ENCODE peak calls at places on chromosomes 5 and 9, in seven cellular contexts. Y is right cardiac atrium, R is aorta, V is mammary epithelial cell, P is H1, J is PC-9, A is A549. T is an unnamed sample.

GRCh38 chr9:7366121-7366520 is 433.5 kb downstream of the DMAC1 start:
- DNase-seq in V (no peak), R (no peak), P (no peak), J (no peak), Y (no peak), A (no peak), T (no peak)

GRCh38 chr9:112175796-112176315 is 759 bp upstream of the SUSD1 start:
- DNase-seq in Y (no peak), A (peak; percentile 30), P (no peak), V (no peak), J (no peak), R (no peak), T (no peak)

GRCh38 chr5:137191179-137191578 is 307.9 kb downstream of the SPOCK1 start:
- DNase-seq in J (no peak), V (no peak), Y (no peak), P (no peak), A (no peak), R (no peak), T (no peak)

GRCh38 chr5:54470191-54470590 is 14.7 kb downstream of the HSPB3 start:
- DNase-seq in Y (no peak), J (no peak), A (no peak), V (no peak), P (no peak), R (no peak), T (no peak)

GRCh38 chr5:42241636-42242035 is 181.6 kb upstream of the GHR start:
- DNase-seq in A (no peak), J (no peak), R (no peak), Y (no peak), V (no peak), P (no peak), T (no peak)

GRCh38 chr5:179959627-179960026 is 51.9 kb upstream of the TBC1D9B start:
- DNase-seq in V (no peak), A (no peak), J (no peak), R (no peak), P (no peak), Y (no peak), T (no peak)

GRCh38 chr9:109149722-109150121 is 17.3 kb downstream of the FRRS1L start:
- DNase-seq in V (no peak), A (no peak), P (no peak), Y (no peak), J (no peak), R (no peak), T (no peak)

GRCh38 chr9:114799925-114800324 is 5.9 kb downstream of the TNFSF15 start:
- DNase-seq in J (no peak), V (no peak), R (no peak), P (no peak), A (no peak), Y (no peak), T (no peak)

GRCh38 chr5:140480310-140481014 is 67.0 kb upstream of the EIF4EBP3 start:
- DNase-seq in J (no peak), V (no peak), P (no peak), Y (no peak), R (no peak), A (no peak), T (no peak)

GRCh38 chr9:14437336-14438231 is 123.6 kb upstream of the NFIB start:
- DNase-seq in R (no peak), P (no peak), A (no peak), Y (peak; percentile 72), J (no peak), V (no peak), T (no peak)

GRCh38 chr5:68745459-68745858 is 348.4 kb upstream of the SLC30A5 start:
- DNase-seq in J (peak; percentile 10), Y (no peak), R (no peak), P (no peak), A (peak; percentile 17), V (no peak), T (no peak)

GRCh38 chr5:134541736-134542376 is 16.4 kb downstream of the JADE2 start:
- DNase-seq in R (peak; percentile 83), A (no peak), Y (peak; percentile 88), J (no peak), V (no peak), P (no peak), T (no peak)

GRCh38 chr5:173456751-173457171 is 128.5 kb upstream of the STC2 start:
- DNase-seq in J (peak; percentile 43), A (no peak), P (no peak), R (no peak), Y (no peak), V (peak; percentile 16), T (peak; percentile 53)

GRCh38 chr5:169270827-169271226 is 30.1 kb downstream of the SLIT3 start:
- DNase-seq in J (no peak), Y (no peak), R (no peak), P (no peak), A (peak; percentile 26), V (no peak), T (no peak)

GRCh38 chr5:138469540-138470321 is 4.5 kb downstream of the EGR1 start:
- DNase-seq in R (peak; percentile 91), P (peak; percentile 31), J (peak; percentile 50), A (peak; percentile 94), Y (no peak), V (peak; percentile 53), T (peak; percentile 49)

GRCh38 chr9:129330711-129331279 is 152.7 kb upstream of the IER5L start:
- DNase-seq in P (no peak), A (peak; percentile 85), J (no peak), Y (no peak), R (no peak), V (no peak), T (no peak)

GRCh38 chr9:86598411-86599239 is 244.4 kb upstream of the TUT7 start:
- DNase-seq in R (no peak), Y (no peak), A (no peak), J (no peak), V (no peak), P (no peak), T (no peak)

GRCh38 chr9:133763272-133764183 is 25.4 kb upstream of the SARDH start:
- DNase-seq in R (peak; percentile 69), P (no peak), J (no peak), V (no peak), A (no peak), Y (peak; percentile 39), T (no peak)

GRCh38 chr5:6470672-6471071 is 22.0 kb downstream of the UBE2QL1 start:
- DNase-seq in P (no peak), J (no peak), A (no peak), Y (no peak), V (no peak), R (no peak), T (no peak)

GRCh38 chr5:171888051-171888481 is 102.4 kb downstream of the SMIM23 start:
- DNase-seq in R (no peak), A (no peak), V (no peak), Y (no peak), J (no peak), P (no peak), T (no peak)
- H3K4me1 ChIP-seq in R (no peaks in the 10 kb centered on the region), A (no peaks in the 10 kb centered on the region), V (no peaks in the 10 kb centered on the region), Y (peaks cover 1% of the 10 kb centered on the region), J (no peaks in the 10 kb centered on the region), P (no peaks in the 10 kb centered on the region), T (no peaks in the 10 kb centered on the region)

GRCh38 chr9:93224591-93224990 is 40.7 kb downstream of the WNK2 start:
- DNase-seq in A (no peak), Y (no peak), R (no peak), J (peak; percentile 90), V (peak; percentile 94), P (peak; percentile 29), T (peak; percentile 95)

GRCh38 chr9:93223241-93224180 is 39.6 kb downstream of the WNK2 start:
- DNase-seq in P (no peak), J (peak; percentile 97), R (no peak), Y (peak; percentile 67), A (peak; percentile 56), V (peak; percentile 92), T (peak; percentile 91)

GRCh38 chr9:93226819-93227218 is 42.9 kb downstream of the WNK2 start:
- DNase-seq in P (no peak), R (no peak), Y (peak; percentile 20), V (no peak), A (no peak), J (no peak), T (no peak)

GRCh38 chr9:93225892-93226291 is 42.0 kb downstream of the WNK2 start:
- DNase-seq in A (no peak), V (no peak), J (no peak), R (no peak), Y (no peak), P (no peak), T (no peak)

DNA sequence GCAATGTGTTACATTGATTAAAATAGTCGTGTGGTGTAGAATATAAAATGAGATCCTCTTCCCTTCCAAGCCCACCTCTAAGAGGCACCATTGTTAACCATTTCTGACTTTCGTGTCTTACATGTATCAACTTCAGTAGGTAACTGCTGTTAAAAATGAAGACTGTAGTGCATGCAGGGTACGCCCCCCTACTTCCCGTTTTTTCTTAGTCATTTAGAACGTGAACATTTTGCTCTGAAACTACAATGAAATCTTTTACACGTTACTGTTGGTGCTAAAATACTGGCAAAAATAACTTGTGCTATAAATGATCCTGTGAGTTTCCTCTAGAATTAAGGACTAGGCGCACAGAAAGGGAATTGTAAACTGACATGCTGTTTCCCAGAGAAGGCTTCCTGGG is 41.5 kb downstream of the WNK2 start:
- DNase-seq in V (no peak), J (no peak), Y (no peak), R (no peak), A (no peak), P (no peak), T (no peak)
- H3K4me1 ChIP-seq in V (peaks cover 27% of the 10 kb centered on the region), J (peaks cover 54% of the 10 kb centered on the region), Y (peaks cover 3% of the 10 kb centered on the region), R (no peaks in the 10 kb centered on the region), A (peaks cover 24% of the 10 kb centered on the region), P (peaks cover 4% of the 10 kb centered on the region), T (peaks cover 5% of the 10 kb centered on the region)

GRCh38 chr5:109713453-109713852 is 23.7 kb downstream of the MAN2A1 start:
- DNase-seq in J (no peak), V (no peak), P (no peak), Y (no peak), R (no peak), A (no peak), T (no peak)

GRCh38 chr5:109718216-109718615 is 28.5 kb downstream of the MAN2A1 start:
- DNase-seq in R (no peak), P (no peak), V (no peak), A (no peak), Y (no peak), J (no peak), T (peak; percentile 48)

GRCh38 chr5:109718632-109719031 is 28.9 kb downstream of the MAN2A1 start:
- DNase-seq in Y (no peak), V (no peak), R (no peak), A (no peak), J (no peak), P (no peak), T (no peak)

GRCh38 chr5:109711681-109712080 is 22.0 kb downstream of the MAN2A1 start:
- DNase-seq in A (no peak), J (no peak), P (no peak), V (no peak), Y (no peak), R (no peak), T (no peak)

DNA sequence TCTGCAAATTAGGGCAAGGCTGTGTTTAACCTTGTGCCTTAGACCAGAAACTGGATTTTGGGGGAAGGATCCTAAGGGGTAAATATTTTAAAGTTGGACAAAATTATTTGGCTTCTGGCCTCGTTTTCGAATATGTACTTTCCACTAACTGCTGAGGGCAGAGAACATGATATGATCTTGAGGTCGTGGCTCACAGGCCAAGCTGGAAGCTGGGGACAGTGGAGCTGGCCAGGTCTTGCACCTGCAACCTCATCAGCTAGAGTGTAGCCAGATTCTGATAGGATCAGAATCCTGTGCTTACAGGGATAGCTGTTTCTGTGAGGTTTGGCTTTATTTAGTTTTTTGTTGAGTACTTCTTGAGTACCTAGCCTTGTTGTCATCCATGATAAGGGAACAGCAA is 24.9 kb downstream of the MAN2A1 start:
- DNase-seq in V (no peak), P (no peak), R (no peak), Y (no peak), A (no peak), J (no peak), T (no peak)
- H3K4me1 ChIP-seq in V (no peaks in the 10 kb centered on the region), P (no peaks in the 10 kb centered on the region), R (no peaks in the 10 kb centered on the region), Y (no peaks in the 10 kb centered on the region), A (no peaks in the 10 kb centered on the region), J (no peaks in the 10 kb centered on the region), T (no peaks in the 10 kb centered on the region)

GRCh38 chr5:57338849-57339340 is 143.7 kb downstream of the ACTBL2 start:
- DNase-seq in J (no peak), A (no peak), P (no peak), Y (no peak), V (no peak), R (no peak), T (no peak)
- H3K4me1 ChIP-seq in J (peaks cover 37% of the 10 kb centered on the region), A (peaks cover 46% of the 10 kb centered on the region), P (no peaks in the 10 kb centered on the region), Y (no peaks in the 10 kb centered on the region), V (peaks cover 3% of the 10 kb centered on the region), R (peaks cover 1% of the 10 kb centered on the region), T (no peaks in the 10 kb centered on the region)

T was measured in foreskin keratinocyte.